ENCODE peak calls at places on chromosomes 1 and 21, in nine cellular contexts. K, G, T, I, S, F, L, P and O are unnamed samples.

GRCh38 chr1:93784538-93784937 is 94.5 kb downstream of the DNTTIP2 start:
- DNase-seq in K (no peak), G (no peak), T (no peak), I (no peak), S (no peak), F (no peak), L (no peak), P (no peak), O (no peak)

GRCh38 chr1:36204347-36204909 is 19.8 kb upstream of the THRAP3 start:
- DNase-seq in K (no peak), G (peak), T (no peak), I (no peak), S (no peak), F (no peak), L (no peak), P (peak), O (peak)

GRCh38 chr1:231284441-231284840 is 43.4 kb downstream of the GNPAT start:
- DNase-seq in K (no peak), G (no peak), T (no peak), I (no peak), S (no peak), F (no peak), L (no peak), P (no peak), O (no peak)

GRCh38 chr21:35697321-35697808 is 363.0 kb downstream of the SETD4 start:
- DNase-seq in K (no peak), G (peak), T (no peak), I (peak), S (no peak), F (peak), L (peak), P (no peak), O (peak)

GRCh38 chr1:198619375-198620140 is 19.3 kb upstream of the PTPRC start:
- DNase-seq in K (no peak), G (no peak), T (no peak), I (no peak), S (no peak), F (no peak), L (no peak), P (no peak), O (no peak)

GRCh38 chr1:226725870-226726212 is 13.2 kb downstream of the ITPKB start:
- DNase-seq in K (no peak), G (no peak), T (no peak), I (no peak), S (no peak), F (no peak), L (no peak), P (no peak), O (no peak)

GRCh38 chr1:111648826-111649225 is 29.2 kb downstream of the RAP1A start:
- DNase-seq in K (no peak), G (no peak), T (no peak), I (no peak), S (no peak), F (no peak), L (no peak), P (no peak), O (no peak)

GRCh38 chr1:3463891-3464648 is 9.6 kb downstream of the ARHGEF16 start:
- DNase-seq in K (no peak), G (peak), T (no peak), I (peak), S (no peak), F (no peak), L (no peak), P (no peak), O (no peak)

GRCh38 chr1:205162301-205162700 is 40.5 kb upstream of the RBBP5 start:
- DNase-seq in K (no peak), G (no peak), T (no peak), I (no peak), S (no peak), F (no peak), L (no peak), P (no peak), O (no peak)

GRCh38 chr1:231841616-231842344 is 215.2 kb downstream of the DISC1 start:
- DNase-seq in K (no peak), G (no peak), T (no peak), I (no peak), S (no peak), F (no peak), L (peak), P (no peak), O (peak)

GRCh38 chr1:201754353-201754752 is 74.6 kb upstream of the IPO9 start:
- DNase-seq in K (no peak), G (no peak), T (no peak), I (no peak), S (no peak), F (no peak), L (peak), P (no peak), O (no peak)

GRCh38 chr1:74731399-74732052 is 1.3 kb downstream of the CRYZ start:
- DNase-seq in K (no peak), G (no peak), T (no peak), I (no peak), S (no peak), F (no peak), L (peak), P (peak), O (peak)

GRCh38 chr1:62299426-62300200 is 19.6 kb downstream of the KANK4 start:
- DNase-seq in K (no peak), G (no peak), T (no peak), I (no peak), S (no peak), F (no peak), L (no peak), P (no peak), O (no peak)

GRCh38 chr1:43622901-43623780 is 26.8 kb upstream of the KDM4A start:
- DNase-seq in K (no peak), G (no peak), T (no peak), I (no peak), S (no peak), F (no peak), L (no peak), P (no peak), O (peak)

GRCh38 chr1:194952171-194952570 is 1656.1 kb downstream of the KCNT2 start:
- DNase-seq in K (no peak), G (no peak), T (peak), I (no peak), S (no peak), F (no peak), L (no peak), P (no peak), O (no peak)

GRCh38 chr1:237901284-237901870 is 10.7 kb upstream of the ZP4 start:
- DNase-seq in K (no peak), G (no peak), T (peak), I (no peak), S (no peak), F (no peak), L (peak), P (no peak), O (no peak)

GRCh38 chr21:16713331-16714114 is 799.3 kb upstream of the CXADR start:
- DNase-seq in K (no peak), G (no peak), T (peak), I (no peak), S (no peak), F (no peak), L (peak), P (no peak), O (peak)

GRCh38 chr1:94805912-94806311 is 14.2 kb upstream of the SLC44A3 start:
- DNase-seq in K (no peak), G (no peak), T (peak), I (no peak), S (no peak), F (no peak), L (peak), P (peak), O (peak)

GRCh38 chr1:154819628-154820590 is 50.2 kb downstream of the KCNN3 start:
- DNase-seq in K (no peak), G (no peak), T (no peak), I (peak), S (no peak), F (no peak), L (peak), P (peak), O (no peak)

GRCh38 chr1:38474738-38475623 is 384.6 kb downstream of the RRAGC start:
- DNase-seq in K (no peak), G (no peak), T (peak), I (no peak), S (no peak), F (no peak), L (no peak), P (peak), O (no peak)

GRCh38 chr1:71089536-71090270 is 8.9 kb upstream of the ZRANB2 start:
- DNase-seq in K (no peak), G (no peak), T (no peak), I (no peak), S (no peak), F (no peak), L (peak), P (no peak), O (peak)

GRCh38 chr1:94951509-94952208 is 24.7 kb upstream of the CNN3 start:
- DNase-seq in K (no peak), G (no peak), T (no peak), I (no peak), S (no peak), F (no peak), L (no peak), P (no peak), O (no peak)

GRCh38 chr1:210385228-210385627 is 56.5 kb downstream of the HHAT start:
- DNase-seq in K (no peak), G (no peak), T (no peak), I (no peak), S (no peak), F (no peak), L (no peak), P (no peak), O (no peak)

GRCh38 chr1:84698718-84699117 is 8.5 kb upstream of the SSX2IP start:
- DNase-seq in K (no peak), G (no peak), T (peak), I (no peak), S (peak), F (no peak), L (peak), P (no peak), O (peak)

GRCh38 chr1:58063095-58063494 is 483.4 kb downstream of the OMA1 start:
- DNase-seq in K (no peak), G (no peak), T (no peak), I (no peak), S (no peak), F (no peak), L (no peak), P (no peak), O (no peak)

GRCh38 chr1:93433407-93433961 is 14.4 kb upstream of the FNBP1L start:
- DNase-seq in K (no peak), G (no peak), T (no peak), I (peak), S (no peak), F (no peak), L (no peak), P (no peak), O (no peak)

DNA sequence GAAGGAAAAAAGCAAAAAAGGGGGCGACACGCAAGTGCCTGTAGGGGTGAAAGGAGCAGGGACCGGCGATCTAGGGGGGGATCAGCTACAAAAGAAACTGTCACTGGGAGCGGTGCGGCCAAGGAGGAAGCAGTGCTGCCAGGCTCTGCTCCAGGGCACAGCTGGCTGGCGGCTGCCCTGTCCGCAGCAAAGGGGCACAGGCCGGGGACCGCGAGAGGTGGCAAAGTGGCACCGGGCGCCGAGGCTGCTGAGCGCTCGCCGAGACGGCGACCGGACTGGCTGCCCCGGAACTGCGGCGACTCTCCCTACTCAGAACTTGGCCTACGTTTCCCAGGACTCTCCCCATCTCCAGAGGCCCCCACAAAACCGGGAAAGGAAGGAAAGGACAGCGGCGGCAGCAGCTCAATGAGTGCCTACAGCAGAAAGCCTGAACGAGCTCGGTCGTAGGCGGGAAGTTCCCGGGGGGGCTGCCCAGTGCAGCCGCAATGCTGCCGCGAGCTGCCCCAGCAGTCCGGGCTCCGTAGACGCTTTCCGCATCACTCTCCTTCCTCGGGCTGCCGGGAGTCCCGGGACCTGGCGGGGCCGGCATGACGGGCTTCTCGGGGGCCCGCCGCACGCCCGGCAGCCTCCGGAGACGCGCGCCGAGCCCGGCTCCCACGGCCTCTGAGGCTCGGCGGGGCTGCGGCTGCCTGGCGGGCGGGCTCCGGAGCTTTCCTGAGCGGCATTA is 998 bp upstream of the CDKN2C start:
- DNase-seq in K (peak), G (peak), T (peak), I (peak), S (no peak), F (no peak), L (peak), P (peak), O (peak)
- TF ChIP-seq CTCF in K (no peak), G (no peak), T (no peak), I (no peak), S (no peak), F (no peak), L (no peak), P (no peak), O (no peak)

DNA sequence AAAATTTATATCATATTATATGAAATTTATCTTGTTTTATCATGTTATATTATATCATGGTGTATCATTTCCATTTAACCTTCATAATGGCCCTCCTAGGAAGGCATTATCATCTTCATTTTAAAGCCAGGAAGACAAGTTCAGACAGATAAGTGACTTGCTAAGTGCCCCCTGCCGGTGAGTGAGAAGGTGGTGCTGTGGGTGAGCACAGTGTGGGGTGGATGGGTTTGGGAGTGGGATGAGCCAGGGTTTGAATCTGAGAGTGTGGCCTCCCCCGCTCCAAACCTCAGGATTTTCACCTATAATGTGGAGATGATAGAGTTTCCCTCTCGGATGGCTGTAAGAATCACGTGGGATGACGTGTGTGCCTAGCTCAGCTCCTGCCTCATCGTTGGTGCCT is 108.7 kb upstream of the IGSF21 start:
- DNase-seq in K (no peak), G (no peak), T (peak), I (peak), S (no peak), F (no peak), L (no peak), P (no peak), O (no peak)
- TF ChIP-seq CTCF in K (no peak), G (no peak), T (peak), I (no peak), S (peak), F (no peak), L (peak), P (no peak), O (no peak)

GRCh38 chr1:89602871-89603404 is 30.0 kb upstream of the LRRC8C start:
- DNase-seq in K (no peak), G (no peak), T (no peak), I (no peak), S (no peak), F (no peak), L (no peak), P (no peak), O (no peak)

GRCh38 chr1:89603651-89604413 is 29.1 kb upstream of the LRRC8C start:
- DNase-seq in K (no peak), G (no peak), T (no peak), I (no peak), S (no peak), F (no peak), L (peak), P (no peak), O (no peak)

GRCh38 chr1:89600792-89601191 is 32.1 kb upstream of the LRRC8C start:
- DNase-seq in K (no peak), G (no peak), T (no peak), I (no peak), S (no peak), F (no peak), L (no peak), P (no peak), O (no peak)

GRCh38 chr1:89598450-89599331 is 34.2 kb upstream of the LRRC8C start:
- DNase-seq in K (no peak), G (no peak), T (peak), I (no peak), S (no peak), F (no peak), L (peak), P (peak), O (peak)

DNA sequence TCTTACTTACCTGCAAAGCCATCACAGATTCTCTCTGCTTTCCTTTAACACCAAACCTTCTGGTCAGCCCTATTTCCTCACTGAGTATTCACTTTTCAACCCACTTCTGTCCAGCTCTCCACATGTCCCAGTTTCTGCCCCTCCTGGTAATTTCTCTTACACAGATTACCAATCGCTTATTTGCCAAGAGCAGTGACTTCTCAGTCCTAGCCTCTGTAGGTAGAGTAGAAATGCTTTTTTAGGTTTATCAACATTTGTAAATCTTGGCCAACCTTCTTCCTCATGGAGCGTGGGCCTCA is 33.6 kb upstream of the LRRC8C start:
- DNase-seq in K (no peak), G (no peak), T (no peak), I (no peak), S (no peak), F (no peak), L (no peak), P (no peak), O (no peak)
- TF ChIP-seq CTCF in K (no peak), G (no peak), T (peak), I (no peak), S (no peak), F (no peak), L (no peak), P (no peak), O (no peak)

GRCh38 chr1:47780469-47780995 is 216.7 kb downstream of the TRABD2B start:
- DNase-seq in K (no peak), G (no peak), T (no peak), I (no peak), S (no peak), F (no peak), L (no peak), P (no peak), O (no peak)
- TF ChIP-seq CTCF in K (no peak), G (no peak), T (no peak), I (no peak), S (no peak), F (no peak), L (no peak), P (no peak), O (no peak)

GRCh38 chr1:34547043-34547674 is 207.7 kb upstream of the GJB5 start:
- DNase-seq in K (no peak), G (no peak), T (peak), I (no peak), S (no peak), F (no peak), L (no peak), P (no peak), O (peak)

DNA sequence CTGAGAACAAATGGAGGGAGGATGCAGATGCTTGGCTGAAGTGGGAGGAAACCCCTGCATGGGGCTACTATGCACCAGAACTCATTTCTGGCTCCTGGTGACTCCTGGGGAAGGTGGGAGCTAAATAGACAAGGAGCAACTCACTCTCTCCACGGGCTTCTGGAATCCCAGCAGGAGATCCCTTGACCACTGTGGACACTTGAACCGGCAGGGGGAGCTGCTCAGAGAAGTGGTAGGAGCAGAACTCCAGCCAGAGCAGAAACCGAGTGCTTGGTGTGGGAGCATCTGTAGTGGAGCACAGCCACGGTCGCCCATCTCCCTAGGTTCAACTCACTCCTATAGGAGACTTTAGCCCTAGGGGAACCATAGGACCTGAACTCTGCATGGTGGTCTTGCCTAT is 205.6 kb upstream of the GJB5 start:
- DNase-seq in K (no peak), G (no peak), T (peak), I (no peak), S (no peak), F (no peak), L (no peak), P (no peak), O (no peak)
- TF ChIP-seq CTCF in K (no peak), G (no peak), T (peak), I (no peak), S (peak), F (no peak), L (no peak), P (no peak), O (no peak)

DNA sequence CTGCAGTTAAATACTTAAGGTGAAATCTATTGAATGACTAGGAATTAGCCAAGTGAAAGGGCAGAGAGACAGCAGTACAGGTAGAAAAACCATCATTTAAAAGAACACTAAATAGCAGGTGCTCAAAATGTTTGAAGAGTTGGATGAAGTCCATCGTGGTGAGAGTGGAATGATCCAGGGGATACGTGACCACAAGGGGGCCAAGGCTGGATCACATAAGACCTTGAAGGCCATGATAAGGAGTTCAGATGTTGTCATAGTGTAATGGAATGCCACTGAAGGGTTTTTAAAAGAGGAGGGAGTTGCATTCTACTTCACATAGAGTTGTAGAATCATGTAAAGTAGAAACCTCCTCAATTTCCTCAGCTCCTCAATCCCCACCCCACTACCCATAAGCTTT is 34.8 kb upstream of the HOOK1 start:
- DNase-seq in K (no peak), G (no peak), T (peak), I (no peak), S (no peak), F (no peak), L (no peak), P (no peak), O (no peak)
- TF ChIP-seq CTCF in K (no peak), G (peak), T (peak), I (no peak), S (no peak), F (no peak), L (peak), P (no peak), O (no peak)